ENCODE peak calls at places on chromosome 15, in seven cellular contexts. W is kidney, F is stomach, G is OCI-LY7, E is body of pancreas, Q is tibial nerve, A is lower lobe of right lung. N is an unnamed sample.

GRCh38 chr15:69729167-69729748 is 276.6 kb downstream of the RPLP1 start:
- DNase-seq in W (no peak), F (peak; percentile 58), G (peak; percentile 56), E (peak; percentile 63), Q (peak; percentile 49), A (peak; percentile 58), N (peak; percentile 30)

GRCh38 chr15:67092726-67093125 is 27.3 kb downstream of the SMAD3 start:
- DNase-seq in W (no peak), F (no peak), G (no peak), E (no peak), Q (no peak), A (no peak), N (no peak)

GRCh38 chr15:67882487-67883227 is 42.8 kb upstream of the RNU6-1 start:
- DNase-seq in W (no peak), F (no peak), G (peak; percentile 67), E (no peak), Q (no peak), A (no peak), N (no peak)

GRCh38 chr15:32981536-32981935 is 213.0 kb downstream of the FMN1 start:
- DNase-seq in W (no peak), F (no peak), G (no peak), E (no peak), Q (no peak), A (no peak), N (no peak)

GRCh38 chr15:93562752-93563151 is 473.7 kb upstream of the RGMA start:
- DNase-seq in W (no peak), F (no peak), G (no peak), E (no peak), Q (no peak), A (no peak), N (no peak)

GRCh38 chr15:82919231-82919886 is 33.2 kb downstream of the HOMER2 start:
- DNase-seq in W (peak; percentile 87), F (peak; percentile 91), G (no peak), E (peak; percentile 94), Q (peak; percentile 8), A (peak; percentile 73), N (peak; percentile 66)

GRCh38 chr15:28978661-28979060 is 92.9 kb downstream of the APBA2 start:
- DNase-seq in W (no peak), F (no peak), G (no peak), E (no peak), Q (no peak), A (no peak), N (no peak)

GRCh38 chr15:98668566-98669308 is 20.4 kb downstream of the IGF1R start:
- DNase-seq in W (no peak), F (no peak), G (no peak), E (no peak), Q (no peak), A (no peak), N (no peak)

GRCh38 chr15:98506711-98507110 is 141.6 kb upstream of the IGF1R start:
- DNase-seq in W (no peak), F (no peak), G (no peak), E (no peak), Q (no peak), A (no peak), N (no peak)

GRCh38 chr15:53693729-53694533 is 65.5 kb downstream of the WDR72 start:
- DNase-seq in W (peak; percentile 70), F (peak; percentile 86), G (no peak), E (peak; percentile 72), Q (no peak), A (peak; percentile 60), N (peak; percentile 58)

GRCh38 chr15:53695365-53695764 is 64.1 kb downstream of the WDR72 start:
- DNase-seq in W (no peak), F (no peak), G (no peak), E (no peak), Q (no peak), A (no peak), N (no peak)

GRCh38 chr15:53694534-53694874 is 65.0 kb downstream of the WDR72 start:
- DNase-seq in W (no peak), F (no peak), G (no peak), E (no peak), Q (no peak), A (no peak), N (no peak)
- H3K27ac ChIP-seq in W (no peak overlapping the region), F (no peak overlapping the region), G (no peak overlapping the region), E (no peak overlapping the region), Q (no peak overlapping the region), A (no peak overlapping the region), N (no peak overlapping the region)

GRCh38 chr15:59680870-59681269 is 8.2 kb downstream of the BNIP2 start:
- DNase-seq in W (no peak), F (no peak), G (no peak), E (no peak), Q (no peak), A (no peak), N (no peak)
- H3K36me3 ChIP-seq in W (peaks cover 38% of the 10 kb centered on the region), F (peaks cover 44% of the 10 kb centered on the region), G (peaks cover 100% of the 10 kb centered on the region), E (no peaks in the 10 kb centered on the region), Q (peaks cover 2% of the 10 kb centered on the region), A (peaks cover 67% of the 10 kb centered on the region), N (no peaks in the 10 kb centered on the region)

GRCh38 chr15:40307421-40308165 is at the start of gene PLCB2:
- DNase-seq in W (peak; percentile 86), F (no peak), G (peak; percentile 18), E (no peak), Q (no peak), A (peak; percentile 76), N (no peak)

GRCh38 chr15:40306908-40307307 is 827 bp downstream of the PLCB2 start:
- DNase-seq in W (peak; percentile 72), F (no peak), G (no peak), E (no peak), Q (no peak), A (no peak), N (no peak)

GRCh38 chr15:40305281-40305680 is 2.5 kb downstream of the PLCB2 start:
- DNase-seq in W (no peak), F (no peak), G (no peak), E (no peak), Q (no peak), A (no peak), N (no peak)

GRCh38 chr15:40308844-40309189 is 1.1 kb upstream of the PLCB2 start:
- DNase-seq in W (peak; percentile 75), F (no peak), G (no peak), E (no peak), Q (no peak), A (peak; percentile 77), N (no peak)

GRCh38 chr15:40306371-40306770 is 1.4 kb downstream of the PLCB2 start:
- DNase-seq in W (no peak), F (no peak), G (no peak), E (no peak), Q (no peak), A (no peak), N (no peak)
- H3K27ac ChIP-seq in W (no peak overlapping the region), F (peak overlapping the region; percentile 69), G (no peak overlapping the region), E (no peak overlapping the region), Q (no peak overlapping the region), A (peak overlapping the region; percentile 84), N (no peak overlapping the region)

GRCh38 chr15:48447058-48447457 is 115.8 kb downstream of the DUT start:
- DNase-seq in W (no peak), F (no peak), G (no peak), E (no peak), Q (no peak), A (no peak), N (no peak)

GRCh38 chr15:48451241-48451640 is 120.0 kb downstream of the DUT start:
- DNase-seq in W (no peak), F (no peak), G (no peak), E (no peak), Q (no peak), A (no peak), N (no peak)

GRCh38 chr15:48451736-48452135 is 120.5 kb downstream of the DUT start:
- DNase-seq in W (no peak), F (no peak), G (no peak), E (no peak), Q (no peak), A (no peak), N (no peak)

GRCh38 chr15:48449734-48450133 is 118.5 kb downstream of the DUT start:
- DNase-seq in W (no peak), F (no peak), G (no peak), E (no peak), Q (no peak), A (no peak), N (no peak)

GRCh38 chr15:48447657-48448056 is 116.4 kb downstream of the DUT start:
- DNase-seq in W (no peak), F (no peak), G (no peak), E (no peak), Q (no peak), A (no peak), N (no peak)
- H3K36me3 ChIP-seq in W (no peaks in the 10 kb centered on the region), F (peaks cover 3% of the 10 kb centered on the region), G (no peaks in the 10 kb centered on the region), E (no peaks in the 10 kb centered on the region), Q (peaks cover 3% of the 10 kb centered on the region), A (peaks cover 37% of the 10 kb centered on the region), N (no peaks in the 10 kb centered on the region)

GRCh38 chr15:95458736-95459135 is 871.8 kb upstream of the NR2F2 start:
- DNase-seq in W (no peak), F (no peak), G (no peak), E (no peak), Q (no peak), A (no peak), N (no peak)
- H3K27ac ChIP-seq in W (no peak overlapping the region), F (no peak overlapping the region), G (no peak overlapping the region), E (no peak overlapping the region), Q (peak overlapping the region; percentile 77), A (no peak overlapping the region), N (peak overlapping the region; percentile 42)

DNA sequence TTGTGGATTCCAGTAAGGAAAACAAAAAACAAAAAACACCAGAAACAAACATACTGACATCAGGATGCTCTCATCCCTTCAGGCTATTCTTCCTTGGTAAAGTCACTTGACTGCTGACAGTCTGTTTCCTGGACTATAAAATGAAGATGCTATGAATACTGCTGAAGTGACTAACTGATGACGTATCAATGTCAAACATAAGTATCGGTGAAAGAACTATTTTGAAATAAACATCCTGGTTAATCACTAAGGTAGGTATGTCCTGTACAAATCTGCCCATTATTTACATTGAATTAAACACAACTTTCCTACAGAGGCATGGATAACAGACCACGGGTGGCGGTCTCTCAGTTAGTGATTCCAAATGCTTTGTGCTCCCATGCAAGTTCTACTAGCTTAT is 45.9 kb downstream of the CHAC1 start:
- DNase-seq in W (no peak), F (no peak), G (no peak), E (no peak), Q (no peak), A (no peak), N (no peak)
- H3K36me3 ChIP-seq in W (peaks cover 16% of the 10 kb centered on the region), F (peaks cover 25% of the 10 kb centered on the region), G (peaks cover 87% of the 10 kb centered on the region), E (no peaks in the 10 kb centered on the region), Q (peaks cover 2% of the 10 kb centered on the region), A (peaks cover 62% of the 10 kb centered on the region), N (no peaks in the 10 kb centered on the region)

GRCh38 chr15:89647191-89647851 is 7.9 kb downstream of the KIF7 start:
- DNase-seq in W (peak; percentile 87), F (peak; percentile 86), G (peak; percentile 51), E (peak; percentile 87), Q (peak; percentile 92), A (peak; percentile 84), N (peak; percentile 82)

GRCh38 chr15:89648106-89649012 is 6.9 kb downstream of the KIF7 start:
- DNase-seq in W (peak; percentile 61), F (no peak), G (no peak), E (no peak), Q (no peak), A (no peak), N (peak; percentile 13)

GRCh38 chr15:89649013-89649625 is 6.1 kb downstream of the KIF7 start:
- DNase-seq in W (peak; percentile 70), F (no peak), G (no peak), E (no peak), Q (no peak), A (no peak), N (no peak)

GRCh38 chr15:89646416-89647141 is 8.7 kb downstream of the KIF7 start:
- DNase-seq in W (peak; percentile 53), F (no peak), G (no peak), E (no peak), Q (no peak), A (no peak), N (no peak)

GRCh38 chr15:89645680-89646079 is 9.6 kb downstream of the KIF7 start:
- DNase-seq in W (no peak), F (no peak), G (no peak), E (no peak), Q (no peak), A (no peak), N (no peak)
- H3K27ac ChIP-seq in W (no peak overlapping the region), F (no peak overlapping the region), G (no peak overlapping the region), E (no peak overlapping the region), Q (no peak overlapping the region), A (no peak overlapping the region), N (no peak overlapping the region)